ENCODE peak calls at places on chromosomes 6 and 20, in seven cellular contexts. One of them, this sample, is unnamed.

GRCh38 chr20:8232332-8232731 is 100.3 kb downstream of the PLCB1 start:
- DNase-seq in AG09309: no peak
- DNase-seq in NCI-H1092 treated with DMSO at 0.1 percent for 48 hours: no peak
- DNase-seq in nephron progenitor cell: no peak
- DNase-seq in uterus: no peak
- DNase-seq in fibroblast of mammary gland: no peak
- DNase-seq in AG04449: no peak
- DNase-seq in this sample: no peak

GRCh38 chr20:34621383-34622367 is 55.2 kb downstream of the PIGU start:
- DNase-seq in AG09309: no peak
- DNase-seq in NCI-H1092 treated with DMSO at 0.1 percent for 48 hours: no peak
- DNase-seq in nephron progenitor cell: no peak
- DNase-seq in uterus: no peak
- DNase-seq in fibroblast of mammary gland: peak
- DNase-seq in AG04449: no peak
- DNase-seq in this sample: no peak

GRCh38 chr6:6775074-6775473 is 186.6 kb downstream of the LY86 start:
- DNase-seq in AG09309: no peak
- DNase-seq in NCI-H1092 treated with DMSO at 0.1 percent for 48 hours: no peak
- DNase-seq in nephron progenitor cell: no peak
- DNase-seq in uterus: no peak
- DNase-seq in fibroblast of mammary gland: no peak
- DNase-seq in AG04449: no peak
- DNase-seq in this sample: no peak

GRCh38 chr20:49851234-49851755 is 38.7 kb downstream of the SLC9A8 start:
- DNase-seq in AG09309: no peak
- DNase-seq in NCI-H1092 treated with DMSO at 0.1 percent for 48 hours: no peak
- DNase-seq in nephron progenitor cell: no peak
- DNase-seq in uterus: no peak
- DNase-seq in fibroblast of mammary gland: no peak
- DNase-seq in AG04449: no peak
- DNase-seq in this sample: no peak

GRCh38 chr6:22236626-22237414 is 60.0 kb downstream of the PRL start:
- DNase-seq in AG09309: peak
- DNase-seq in NCI-H1092 treated with DMSO at 0.1 percent for 48 hours: no peak
- DNase-seq in nephron progenitor cell: no peak
- DNase-seq in uterus: no peak
- DNase-seq in fibroblast of mammary gland: peak
- DNase-seq in AG04449: peak
- DNase-seq in this sample: peak

GRCh38 chr6:160634706-160635105 is 29.4 kb downstream of the LPA start:
- DNase-seq in AG09309: no peak
- DNase-seq in NCI-H1092 treated with DMSO at 0.1 percent for 48 hours: no peak
- DNase-seq in nephron progenitor cell: no peak
- DNase-seq in uterus: no peak
- DNase-seq in fibroblast of mammary gland: no peak
- DNase-seq in AG04449: no peak
- DNase-seq in this sample: no peak

GRCh38 chr20:62066339-62066982 is 780 bp upstream of the TAF4 start:
- DNase-seq in AG09309: no peak
- DNase-seq in NCI-H1092 treated with DMSO at 0.1 percent for 48 hours: peak
- DNase-seq in nephron progenitor cell: peak
- DNase-seq in uterus: peak
- DNase-seq in fibroblast of mammary gland: no peak
- DNase-seq in AG04449: no peak
- DNase-seq in this sample: no peak

GRCh38 chr6:20483902-20484497 is 50.3 kb upstream of the CDKAL1 start:
- DNase-seq in AG09309: no peak
- DNase-seq in NCI-H1092 treated with DMSO at 0.1 percent for 48 hours: no peak
- DNase-seq in nephron progenitor cell: no peak
- DNase-seq in uterus: no peak
- DNase-seq in fibroblast of mammary gland: peak
- DNase-seq in AG04449: no peak
- DNase-seq in this sample: no peak

GRCh38 chr6:2554651-2555050 is 196.1 kb downstream of the MYLK4 start:
- DNase-seq in AG09309: no peak
- DNase-seq in NCI-H1092 treated with DMSO at 0.1 percent for 48 hours: no peak
- DNase-seq in nephron progenitor cell: no peak
- DNase-seq in uterus: no peak
- DNase-seq in fibroblast of mammary gland: no peak
- DNase-seq in AG04449: no peak
- DNase-seq in this sample: no peak

GRCh38 chr6:84685983-84686584 is 78.3 kb downstream of the TBX18 start:
- DNase-seq in AG09309: no peak
- DNase-seq in NCI-H1092 treated with DMSO at 0.1 percent for 48 hours: no peak
- DNase-seq in nephron progenitor cell: no peak
- DNase-seq in uterus: no peak
- DNase-seq in fibroblast of mammary gland: peak
- DNase-seq in AG04449: no peak
- DNase-seq in this sample: no peak

GRCh38 chr6:158017621-158018369 is 36.1 kb downstream of the SYNJ2 start:
- DNase-seq in AG09309: no peak
- DNase-seq in NCI-H1092 treated with DMSO at 0.1 percent for 48 hours: no peak
- DNase-seq in nephron progenitor cell: no peak
- DNase-seq in uterus: no peak
- DNase-seq in fibroblast of mammary gland: no peak
- DNase-seq in AG04449: no peak
- DNase-seq in this sample: no peak

GRCh38 chr6:96066376-96066775 is 50.6 kb downstream of the FUT9 start:
- DNase-seq in AG09309: no peak
- DNase-seq in NCI-H1092 treated with DMSO at 0.1 percent for 48 hours: no peak
- DNase-seq in nephron progenitor cell: no peak
- DNase-seq in uterus: no peak
- DNase-seq in fibroblast of mammary gland: no peak
- DNase-seq in AG04449: no peak
- DNase-seq in this sample: no peak

GRCh38 chr6:87481936-87482335 is 9.2 kb downstream of the SLC35A1 start:
- DNase-seq in AG09309: no peak
- DNase-seq in NCI-H1092 treated with DMSO at 0.1 percent for 48 hours: no peak
- DNase-seq in nephron progenitor cell: no peak
- DNase-seq in uterus: no peak
- DNase-seq in fibroblast of mammary gland: no peak
- DNase-seq in AG04449: no peak
- DNase-seq in this sample: no peak

GRCh38 chr6:27753668-27754407 is 158.4 kb downstream of the OR2B2 start:
- DNase-seq in AG09309: peak
- DNase-seq in NCI-H1092 treated with DMSO at 0.1 percent for 48 hours: peak
- DNase-seq in nephron progenitor cell: peak
- DNase-seq in uterus: peak
- DNase-seq in fibroblast of mammary gland: peak
- DNase-seq in AG04449: no peak
- DNase-seq in this sample: no peak

GRCh38 chr6:3013486-3013885 is 13.8 kb downstream of the NQO2 start:
- DNase-seq in AG09309: no peak
- DNase-seq in NCI-H1092 treated with DMSO at 0.1 percent for 48 hours: no peak
- DNase-seq in nephron progenitor cell: no peak
- DNase-seq in uterus: no peak
- DNase-seq in fibroblast of mammary gland: peak
- DNase-seq in AG04449: no peak
- DNase-seq in this sample: no peak

This sample was measured in GM04503.